ENCODE peak calls at places on chromosomes 16 and 17, in five cellular contexts. S is HTR-8/SVneo; I is cardiac fibroblast; Z is NCI-H1436 treated with DMSO at 0.1 percent for 48 hours; V is stimulated activated CD4-positive, alpha-beta T cell treated with anti-CD3 and anti-CD28 coated beads, Interleukin-1b, Interleukin-23, amount 100 ng/mL, for 24 hours. T is an unnamed sample.
A peak's percentile ranks its signal among the peaks of the same experiment; 100 is the strongest.

GRCh38 chr16:70777973-70778406 is 23.0 kb downstream of the VAC14 start:
- DNase-seq in S (no peak), I (no peak), Z (no peak), V (no peak), T (no peak)

GRCh38 chr17:63124536-63124935 is 158.5 kb downstream of the TANC2 start:
- DNase-seq in S (no peak), I (no peak), Z (no peak), V (no peak), T (no peak)

GRCh38 chr17:915416-916201 is 64.0 kb downstream of the NXN start:
- DNase-seq in S (no peak), I (peak; percentile 94), Z (peak; percentile 69), V (no peak), T (no peak)

GRCh38 chr17:82108038-82108998 is 10.3 kb upstream of the FASN start:
- DNase-seq in S (no peak), I (no peak), Z (no peak), V (no peak), T (no peak)

GRCh38 chr16:27596411-27596810 is 46.5 kb downstream of the KATNIP start:
- DNase-seq in S (no peak), I (peak; percentile 31), Z (no peak), V (no peak), T (no peak)

GRCh38 chr16:4680673-4681470 is 12.5 kb upstream of the NUDT16L1 start:
- DNase-seq in S (no peak), I (no peak), Z (no peak), V (no peak), T (no peak)

GRCh38 chr17:15436399-15437369 is 30.7 kb downstream of the CDRT4 start:
- DNase-seq in S (peak; percentile 61), I (peak; percentile 82), Z (no peak), V (peak; percentile 1), T (no peak)

GRCh38 chr17:36755586-36755985 is 154.2 kb downstream of the MRM1 start:
- DNase-seq in S (peak; percentile 33), I (peak; percentile 11), Z (peak; percentile 46), V (peak; percentile 30), T (peak; percentile 15)

GRCh38 chr17:48907713-48908046 is 527 bp upstream of the UBE2Z start:
- DNase-seq in S (no peak), I (peak; percentile 72), Z (no peak), V (no peak), T (peak; percentile 46)

GRCh38 chr17:33594000-33594399 is 300.9 kb upstream of the ASIC2 start:
- DNase-seq in S (no peak), I (no peak), Z (no peak), V (no peak), T (no peak)

GRCh38 chr17:17682737-17683675 is 1.7 kb downstream of the RAI1 start:
- DNase-seq in S (no peak), I (peak; percentile 86), Z (no peak), V (no peak), T (peak; percentile 39)

GRCh38 chr17:17702821-17703607 is 21.8 kb downstream of the RAI1 start:
- DNase-seq in S (no peak), I (peak; percentile 60), Z (no peak), V (no peak), T (no peak)

GRCh38 chr16:4140652-4141051 is 24.4 kb upstream of the ADCY9 start:
- DNase-seq in S (peak; percentile 62), I (peak; percentile 35), Z (peak; percentile 25), V (no peak), T (no peak)

GRCh38 chr16:27724491-27724878 is 174.5 kb downstream of the KATNIP start:
- DNase-seq in S (no peak), I (peak; percentile 17), Z (no peak), V (no peak), T (no peak)

GRCh38 chr17:47915667-47916242 is 19.7 kb downstream of the SP2 start:
- DNase-seq in S (no peak), I (no peak), Z (no peak), V (no peak), T (no peak)

GRCh38 chr17:41538565-41538991 is 10.5 kb upstream of the KRT19 start:
- DNase-seq in S (no peak), I (no peak), Z (no peak), V (no peak), T (peak; percentile 97)

GRCh38 chr17:32488604-32489180 is 1.9 kb downstream of the CDK5R1 start:
- DNase-seq in S (no peak), I (no peak), Z (no peak), V (no peak), T (no peak)

T was measured in kidney glomerular epithelial cell.